ENCODE peak calls at places on chromosomes 5 and 9, in seven cellular contexts. L, M, J, D, P, I and B are unnamed samples. For H3K36me3, the result is how much of the 10 kb centered on the place peaks cover.

GRCh38 chr5:82952326-82952725 is 124.9 kb downstream of the TMEM167A start:
- DNase-seq in I (no peak), P (no peak), D (no peak), M (no peak), J (no peak), L (no peak), B (no peak)

GRCh38 chr9:131422241-131422792 is 28.4 kb downstream of the PRRC2B start:
- DNase-seq in P (peak), M (no peak), L (no peak), D (no peak), J (no peak), I (no peak), B (no peak)

GRCh38 chr9:3576358-3576757 is 50.6 kb upstream of the RFX3 start:
- DNase-seq in L (no peak), M (no peak), I (no peak), D (no peak), P (no peak), J (no peak), B (no peak)

GRCh38 chr9:123225374-123225813 is 43.0 kb downstream of the STRBP start:
- DNase-seq in M (peak), J (peak), D (peak), P (peak), I (no peak), L (peak), B (peak)

GRCh38 chr9:128061305-128061704 is 5.8 kb downstream of the NAIF1 start:
- DNase-seq in M (no peak), I (no peak), P (no peak), L (no peak), J (no peak), D (no peak), B (no peak)

GRCh38 chr9:121277518-121278275 is 9.7 kb downstream of the GSN start:
- DNase-seq in M (no peak), J (no peak), D (no peak), L (no peak), I (no peak), P (no peak), B (no peak)

GRCh38 chr5:39447059-39447458 is 22.3 kb upstream of the DAB2 start:
- DNase-seq in P (no peak), M (no peak), I (no peak), J (no peak), D (no peak), L (no peak), B (no peak)

GRCh38 chr5:123047706-123048105 is 11.2 kb upstream of the PPIC start:
- DNase-seq in D (no peak), J (no peak), P (no peak), I (no peak), L (no peak), M (no peak), B (no peak)

GRCh38 chr9:133477992-133478850 is 678 bp downstream of the SLC2A6 start:
- DNase-seq in J (no peak), I (no peak), M (no peak), P (no peak), L (no peak), D (peak), B (no peak)

GRCh38 chr9:72255546-72255925 is 106.3 kb downstream of the GDA start:
- DNase-seq in P (no peak), D (no peak), L (no peak), I (no peak), M (no peak), J (no peak), B (no peak)

GRCh38 chr5:90356612-90357011 is 52.9 kb downstream of the CETN3 start:
- DNase-seq in D (no peak), I (no peak), L (no peak), M (no peak), P (peak), J (no peak), B (no peak)

GRCh38 chr5:178672635-178673034 is 45.8 kb upstream of the CLK4 start:
- DNase-seq in P (no peak), L (no peak), D (no peak), J (no peak), I (no peak), M (no peak), B (no peak)

GRCh38 chr5:102090770-102091169 is 205.3 kb downstream of the SLCO4C1 start:
- DNase-seq in L (no peak), P (peak), J (peak), I (no peak), M (peak), D (peak), B (no peak)

GRCh38 chr9:86549434-86549833 is 195.2 kb upstream of the TUT7 start:
- DNase-seq in J (no peak), M (no peak), P (no peak), D (no peak), L (no peak), I (no peak), B (no peak)

GRCh38 chr9:131410051-131410491 is 16.2 kb downstream of the PRRC2B start:
- DNase-seq in M (no peak), D (no peak), L (no peak), J (no peak), P (no peak), I (no peak), B (no peak)

GRCh38 chr9:128702445-128702948 is at the start of gene PKN3:
- DNase-seq in J (peak), L (no peak), P (peak), D (peak), M (peak), I (peak), B (peak)

GRCh38 chr5:172834570-172835245 is 657 bp downstream of the ERGIC1 start:
- DNase-seq in P (peak), M (no peak), D (peak), I (peak), L (no peak), J (no peak), B (no peak)

GRCh38 chr5:135155616-135156214 is 121.7 kb upstream of the PITX1 start:
- DNase-seq in M (no peak), I (no peak), J (no peak), P (no peak), L (no peak), D (no peak), B (no peak)

GRCh38 chr9:3675964-3676363 is 150.2 kb upstream of the RFX3 start:
- DNase-seq in I (no peak), L (no peak), D (no peak), J (no peak), M (no peak), P (peak), B (no peak)

GRCh38 chr9:98993570-98993945 is 49.9 kb downstream of the COL15A1 start:
- DNase-seq in I (no peak), M (no peak), L (peak), J (no peak), P (no peak), D (no peak), B (no peak)

GRCh38 chr9:93959739-93960154 is 4.6 kb upstream of the BARX1 start:
- DNase-seq in L (no peak), D (no peak), P (no peak), J (no peak), I (no peak), M (no peak), B (no peak)

GRCh38 chr9:99299214-99300102 is 77.4 kb downstream of the SEC61B start:
- DNase-seq in D (peak), P (peak), M (no peak), I (no peak), L (no peak), J (no peak), B (no peak)

GRCh38 chr9:110031511-110032173 is 176.3 kb downstream of the C9orf152 start:
- DNase-seq in L (no peak), M (no peak), I (no peak), J (no peak), D (no peak), P (no peak), B (no peak)

GRCh38 chr9:98899399-98900056 is 44.2 kb upstream of the COL15A1 start:
- DNase-seq in I (no peak), J (no peak), L (no peak), P (no peak), D (no peak), M (no peak), B (no peak)

GRCh38 chr9:37902804-37903580 is 935 bp downstream of the SLC25A51 start:
- DNase-seq in L (no peak), I (no peak), J (no peak), D (peak), M (peak), P (no peak), B (no peak)

GRCh38 chr9:4680750-4681149 is 1.4 kb downstream of the CDC37L1 start:
- DNase-seq in P (no peak), J (no peak), M (peak), D (peak), I (no peak), L (no peak), B (no peak)

GRCh38 chr5:62144395-62145022 is 161.5 kb upstream of the KIF2A start:
- DNase-seq in I (no peak), M (no peak), P (no peak), J (no peak), L (no peak), D (no peak), B (no peak)

GRCh38 chr5:96128204-96128864 is 166.7 kb upstream of the ELL2 start:
- DNase-seq in M (no peak), D (no peak), I (no peak), P (no peak), L (no peak), J (no peak), B (no peak)

GRCh38 chr5:180364306-180364856 is 11.2 kb upstream of the GFPT2 start:
- DNase-seq in L (no peak), I (no peak), M (no peak), J (no peak), D (no peak), P (no peak), B (no peak)

GRCh38 chr5:1521671-1522600 is 1.8 kb downstream of the LPCAT1 start:
- DNase-seq in L (no peak), I (peak), P (peak), D (peak), M (peak), J (no peak), B (no peak)

GRCh38 chr9:115289757-115290208 is 171.8 kb upstream of the TNC start:
- DNase-seq in J (no peak), D (no peak), L (no peak), M (no peak), I (no peak), P (no peak), B (no peak)
- TF ChIP-seq YY1 in J (no peak), D (no peak), L (no peak), M (no peak), I (no peak), P (peak), B (no peak)

DNA sequence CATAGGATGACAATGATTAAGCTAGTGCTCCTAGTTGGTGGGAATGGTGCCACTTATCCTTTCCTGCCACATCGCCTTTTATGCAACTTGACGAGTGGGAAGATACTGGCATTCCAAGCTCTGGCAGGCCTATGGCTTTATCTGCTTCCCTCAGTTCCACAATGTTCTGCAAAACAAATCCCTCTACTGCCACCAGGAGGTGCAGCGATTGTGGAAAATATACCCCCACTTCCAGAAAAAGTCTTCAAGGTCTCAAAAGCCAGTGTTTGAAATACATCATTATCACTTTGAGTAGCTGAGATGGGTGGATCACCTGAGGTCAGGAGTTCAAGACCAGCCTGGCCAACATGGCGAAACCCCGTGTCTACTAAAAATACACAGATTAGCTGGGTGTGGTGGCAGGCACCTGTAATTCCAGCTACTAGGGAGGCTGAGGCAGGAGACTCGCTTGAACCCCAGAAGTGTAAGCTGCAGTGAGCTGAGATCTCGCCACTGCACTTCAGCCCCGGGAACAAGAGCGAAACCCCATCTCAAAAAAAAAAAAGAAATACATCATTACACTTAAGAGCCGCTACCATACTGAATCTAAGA is 3.4 kb downstream of the CLINT1 start:
- DNase-seq in J (peak), I (peak), L (no peak), M (peak), P (peak), D (peak), B (peak)
- H3K9ac ChIP-seq in J (no peak), I (no peak), L (no peak), M (no peak), P (no peak), D (no peak), B (no peak)

DNA sequence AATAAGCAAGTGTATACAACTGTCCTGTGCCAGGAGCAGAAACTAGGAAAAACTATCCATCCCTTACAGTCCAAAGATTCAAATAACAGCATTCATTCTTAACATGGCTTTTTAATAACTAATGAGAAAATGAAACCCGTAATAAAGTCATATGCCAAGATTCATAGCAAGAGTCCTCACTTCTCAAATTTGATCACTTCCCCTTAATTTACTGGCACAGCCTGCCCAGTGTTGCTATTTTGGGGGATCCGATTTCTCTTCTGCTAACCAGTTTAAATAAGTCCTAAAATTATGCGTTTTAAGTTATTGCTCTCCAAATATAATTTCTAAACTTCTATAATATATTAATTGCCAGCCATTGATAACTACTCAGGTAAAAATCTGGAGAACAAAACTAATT is 177.0 kb upstream of the PTGER4 start:
- DNase-seq in L (no peak), M (no peak), I (no peak), P (no peak), D (no peak), J (no peak), B (no peak)
- H3K36me3 ChIP-seq in L (under half), M (under half), I (under half), P (under half), D (under half), J (under half), B (under half)

DNA sequence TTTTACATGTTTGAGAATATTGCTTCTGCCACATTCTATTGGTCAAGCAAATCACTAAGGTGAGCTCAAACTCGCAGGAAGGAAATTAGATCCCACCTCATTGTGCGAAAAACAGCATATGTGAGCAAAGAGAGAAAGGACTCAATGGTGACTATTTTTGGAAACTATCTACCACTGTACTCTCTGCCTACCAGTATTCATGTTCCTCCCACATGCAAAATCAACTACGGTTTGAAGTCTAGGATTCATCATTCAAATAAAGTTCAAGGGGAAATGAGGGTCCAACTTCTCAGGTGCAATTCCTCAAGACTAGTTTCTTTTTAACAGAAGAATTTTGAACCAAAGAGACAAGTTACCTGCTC is 60.6 kb downstream of the FAM174A start:
- DNase-seq in L (no peak), J (no peak), M (no peak), I (no peak), P (no peak), D (no peak), B (no peak)
- TF ChIP-seq YY1 in L (no peak), J (no peak), M (no peak), I (no peak), P (no peak), D (no peak), B (no peak)

GRCh38 chr5:43243270-43243669 is 51.2 kb downstream of the NIM1K start:
- DNase-seq in L (no peak), P (no peak), D (no peak), I (no peak), J (no peak), M (no peak), B (no peak)
- H3K9ac ChIP-seq in L (no peak), P (no peak), D (no peak), I (no peak), J (no peak), M (no peak), B (no peak)

GRCh38 chr5:43647789-43648188 is 44.8 kb downstream of the NNT start:
- DNase-seq in L (no peak), D (no peak), I (no peak), M (no peak), J (no peak), P (no peak), B (no peak)
- H3K36me3 ChIP-seq in L (under half), D (under half), I (under half), M (half or more), J (under half), P (half or more), B (under half)

GRCh38 chr5:170854550-170854949 is 7.3 kb upstream of the RANBP17 start:
- DNase-seq in J (no peak), M (no peak), I (no peak), D (no peak), L (no peak), P (no peak), B (no peak)
- TF ChIP-seq YY1 in J (no peak), M (no peak), I (no peak), D (no peak), L (no peak), P (no peak), B (no peak)

GRCh38 chr9:16074962-16075361 is 522.1 kb downstream of the CCDC171 start:
- DNase-seq in J (no peak), L (no peak), I (no peak), P (no peak), M (no peak), D (no peak), B (no peak)

GRCh38 chr9:16068476-16068875 is 515.6 kb downstream of the CCDC171 start:
- DNase-seq in L (no peak), I (no peak), P (no peak), D (no peak), M (no peak), J (no peak), B (no peak)

GRCh38 chr9:16071400-16071799 is 518.6 kb downstream of the CCDC171 start:
- DNase-seq in P (no peak), J (no peak), M (no peak), I (no peak), L (no peak), D (no peak), B (no peak)

GRCh38 chr9:16064701-16065230 is 511.9 kb downstream of the CCDC171 start:
- DNase-seq in I (no peak), M (no peak), J (no peak), P (peak), D (no peak), L (no peak), B (no peak)

DNA sequence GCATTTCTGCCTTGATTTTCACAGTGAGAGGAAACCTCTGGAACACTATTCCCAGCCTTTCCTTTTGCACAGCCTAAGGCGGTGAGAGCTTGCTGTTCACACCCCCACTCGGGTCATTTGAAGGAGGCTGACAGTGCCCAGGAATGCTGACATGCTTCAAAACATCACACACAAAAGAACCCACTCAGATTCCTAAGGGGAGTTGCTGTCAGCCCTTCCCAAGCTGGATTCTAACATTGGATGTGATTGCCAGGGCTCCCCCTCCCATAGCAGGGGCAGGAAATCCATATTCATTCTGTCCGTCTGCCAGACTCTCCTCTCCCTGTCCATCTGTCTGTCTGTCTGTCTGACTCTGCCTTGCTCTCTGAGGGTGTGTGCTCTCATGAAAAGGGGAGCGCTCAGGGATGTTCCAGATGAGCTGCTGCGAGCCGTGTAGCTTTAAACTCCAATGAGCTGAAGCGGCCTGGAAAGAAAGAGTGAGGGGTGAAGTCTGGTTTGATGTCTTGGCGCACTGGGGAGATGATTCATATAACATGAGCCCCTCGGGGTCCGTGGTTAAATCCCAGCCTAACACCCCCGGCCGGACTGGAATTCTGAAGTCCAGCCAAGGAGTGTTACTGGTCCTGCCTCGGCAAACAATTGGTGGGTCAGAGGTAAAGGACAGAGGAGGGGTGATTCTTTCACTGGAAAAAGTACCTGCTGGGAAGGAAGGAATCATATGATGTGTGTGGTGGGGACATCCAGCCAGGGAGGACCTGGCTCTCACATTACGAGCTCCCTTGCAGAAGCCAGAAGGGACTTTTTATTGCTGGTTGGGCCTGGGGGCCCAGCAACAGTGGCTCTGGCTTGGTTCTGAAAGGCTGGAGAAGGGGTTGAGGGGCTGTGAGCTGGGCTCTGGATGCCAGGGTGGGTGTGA is 517.1 kb downstream of the CCDC171 start:
- DNase-seq in I (no peak), P (no peak), M (no peak), J (no peak), L (no peak), D (no peak), B (no peak)
- H3K9ac ChIP-seq in I (no peak), P (no peak), M (no peak), J (no peak), L (no peak), D (no peak), B (no peak)